ENCODE peak calls at places on chromosomes 13 and 19, in four cellular contexts. S is breast epithelium, M is adrenal gland, X is tibial nerve. L is an unnamed sample. For H3K4me1, the result is how much of the 10 kb centered on the place peaks cover.

GRCh38 chr13:42377640-42378382 is 105.9 kb downstream of the AKAP11 start:
- DNase-seq in X (no peak), M (no peak), S (no peak), L (no peak)

GRCh38 chr19:35347171-35347929 is at the start of gene FFAR1:
- DNase-seq in S (no peak), X (no peak), M (peak), L (no peak)

GRCh38 chr13:23902975-23903905 is 5.9 kb upstream of the C1QTNF9B start:
- DNase-seq in X (no peak), M (no peak), S (no peak), L (no peak)

GRCh38 chr13:48994731-48995130 is 19.0 kb downstream of the FNDC3A start:
- DNase-seq in M (no peak), X (no peak), S (no peak), L (no peak)

GRCh38 chr13:113178070-113178895 is 19.8 kb downstream of the PROZ start:
- DNase-seq in M (no peak), X (no peak), S (no peak), L (peak)

GRCh38 chr19:53088091-53088490 is 15.1 kb downstream of the ZNF160 start:
- DNase-seq in X (no peak), S (no peak), M (no peak), L (no peak)

GRCh38 chr19:2722541-2723344 is 1.6 kb upstream of the DIRAS1 start:
- DNase-seq in M (peak), S (peak), X (no peak), L (peak)

GRCh38 chr19:18440421-18440877 is 2.5 kb upstream of the ISYNA1 start:
- DNase-seq in M (peak), S (no peak), X (no peak), L (peak)

GRCh38 chr13:59823495-59823894 is 340.2 kb downstream of the DIAPH3 start:
- DNase-seq in S (no peak), X (no peak), M (no peak), L (no peak)

GRCh38 chr19:11281336-11282049 is 14.5 kb upstream of the TSPAN16 start:
- DNase-seq in S (no peak), X (no peak), M (no peak), L (no peak)

GRCh38 chr19:51102991-51103390 is 5.2 kb downstream of the CTU1 start:
- DNase-seq in M (no peak), S (no peak), X (no peak), L (no peak)

GRCh38 chr19:45514376-45515051 is 7.2 kb downstream of the VASP start:
- DNase-seq in S (no peak), M (no peak), X (no peak), L (no peak)

GRCh38 chr13:112066624-112067004 is 335 bp upstream of the SOX1 start:
- DNase-seq in S (no peak), M (no peak), X (no peak), L (no peak)

GRCh38 chr13:79995334-79995733 is 345.6 kb downstream of the SPRY2 start:
- DNase-seq in M (no peak), S (no peak), X (no peak), L (peak)

GRCh38 chr19:14271830-14272229 is 65.9 kb upstream of the ADGRL1 start:
- DNase-seq in X (no peak), S (no peak), M (no peak), L (no peak)

DNA sequence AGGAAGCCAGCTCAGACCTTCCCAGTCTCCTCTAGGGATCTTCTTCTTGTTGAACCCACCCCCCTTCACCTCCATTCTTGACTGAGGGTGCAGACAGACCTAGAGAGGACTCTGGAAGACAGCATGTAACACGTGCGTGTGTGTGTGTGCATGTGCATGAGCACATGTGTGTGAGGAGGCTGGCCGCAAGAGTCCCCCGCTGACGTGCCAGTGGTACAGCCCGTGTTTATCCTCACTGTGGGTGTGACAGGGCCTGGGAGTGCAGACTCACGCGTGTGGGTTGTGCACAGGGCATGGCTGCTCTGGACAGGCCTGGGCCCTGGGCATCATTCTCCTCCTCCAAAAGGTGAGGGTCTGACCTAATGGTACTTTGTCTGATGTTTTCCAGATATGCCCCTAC is 26.3 kb downstream of the LYL1 start:
- DNase-seq in S (no peak), M (no peak), X (no peak), L (no peak)
- H3K4me1 ChIP-seq in S (under half), M (under half), X (under half), L (under half)

DNA sequence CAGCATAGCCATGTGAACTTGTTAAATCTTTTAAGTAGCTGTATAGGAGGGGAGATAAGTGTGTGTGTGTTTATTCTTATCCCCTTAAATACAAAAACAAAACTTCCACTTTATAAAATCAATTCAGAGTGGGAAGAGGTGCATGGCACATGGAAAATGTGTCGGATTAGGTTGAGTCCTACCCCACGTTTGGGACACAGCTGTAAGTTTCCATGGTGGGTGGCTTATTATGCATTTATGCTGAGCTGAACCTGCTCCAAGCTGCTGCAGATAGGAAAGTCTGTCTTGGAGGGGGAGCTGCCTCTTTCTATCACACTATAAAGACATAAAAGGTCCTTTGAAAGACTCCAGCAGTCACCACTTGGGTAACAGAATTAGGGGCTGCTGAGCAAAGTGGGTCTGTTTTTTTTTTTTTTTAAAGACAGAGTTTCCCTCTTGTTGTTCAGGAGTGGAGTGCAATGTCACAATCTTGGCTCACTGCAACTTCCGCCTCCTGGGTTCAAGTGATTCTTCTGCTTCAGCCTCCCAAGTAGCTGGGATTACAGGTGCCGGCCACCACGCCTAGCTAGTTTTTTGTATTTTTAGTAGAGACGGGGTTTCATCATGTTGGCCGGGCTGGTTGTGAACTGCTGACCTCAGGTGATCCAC is 15.2 kb downstream of the ACTN4 start:
- DNase-seq in S (peak), X (no peak), M (no peak), L (no peak)
- H3K4me1 ChIP-seq in S (half or more), X (under half), M (half or more), L (half or more)

GRCh38 chr13:77386880-77387606 is 60.1 kb upstream of the MYCBP2 start:
- DNase-seq in M (peak), X (peak), S (no peak), L (no peak)

GRCh38 chr13:77389617-77389984 is 62.7 kb upstream of the MYCBP2 start:
- DNase-seq in X (no peak), S (no peak), M (no peak), L (no peak)

GRCh38 chr13:77386046-77386445 is 59.2 kb upstream of the MYCBP2 start:
- DNase-seq in X (no peak), M (no peak), S (no peak), L (no peak)

GRCh38 chr13:77388944-77389616 is 62.2 kb upstream of the MYCBP2 start:
- DNase-seq in X (no peak), M (no peak), S (no peak), L (no peak)

DNA sequence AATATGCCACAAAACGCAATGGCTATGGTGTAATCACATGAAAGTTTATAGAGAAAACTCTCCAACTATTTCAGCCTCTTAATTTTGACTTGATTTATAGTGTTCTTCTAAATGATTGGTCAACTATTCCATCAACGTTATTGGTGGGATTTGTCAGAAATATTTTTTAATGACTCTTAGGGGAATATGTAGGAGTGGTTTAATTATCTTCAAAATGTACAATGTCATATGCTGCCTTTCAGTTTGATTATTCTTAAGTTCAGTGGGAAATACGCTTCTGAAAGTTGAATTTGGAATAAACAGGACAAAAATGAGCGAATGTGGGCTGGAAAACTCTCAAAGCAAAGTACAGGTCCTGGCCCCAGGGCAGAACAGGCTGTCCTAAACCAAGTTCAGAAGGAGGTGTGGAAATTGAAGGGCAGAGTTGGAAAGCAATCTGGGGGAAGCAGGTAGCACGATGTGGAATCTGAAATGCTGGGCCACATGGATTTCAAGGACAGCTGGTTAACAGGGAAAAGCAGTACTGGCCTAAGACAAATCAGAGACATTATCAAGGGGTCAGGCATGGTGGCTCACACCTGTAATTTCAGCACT is 60.8 kb upstream of the MYCBP2 start:
- DNase-seq in M (no peak), X (no peak), S (peak), L (no peak)
- H3K4me1 ChIP-seq in M (under half), X (under half), S (under half), L (under half)

DNA sequence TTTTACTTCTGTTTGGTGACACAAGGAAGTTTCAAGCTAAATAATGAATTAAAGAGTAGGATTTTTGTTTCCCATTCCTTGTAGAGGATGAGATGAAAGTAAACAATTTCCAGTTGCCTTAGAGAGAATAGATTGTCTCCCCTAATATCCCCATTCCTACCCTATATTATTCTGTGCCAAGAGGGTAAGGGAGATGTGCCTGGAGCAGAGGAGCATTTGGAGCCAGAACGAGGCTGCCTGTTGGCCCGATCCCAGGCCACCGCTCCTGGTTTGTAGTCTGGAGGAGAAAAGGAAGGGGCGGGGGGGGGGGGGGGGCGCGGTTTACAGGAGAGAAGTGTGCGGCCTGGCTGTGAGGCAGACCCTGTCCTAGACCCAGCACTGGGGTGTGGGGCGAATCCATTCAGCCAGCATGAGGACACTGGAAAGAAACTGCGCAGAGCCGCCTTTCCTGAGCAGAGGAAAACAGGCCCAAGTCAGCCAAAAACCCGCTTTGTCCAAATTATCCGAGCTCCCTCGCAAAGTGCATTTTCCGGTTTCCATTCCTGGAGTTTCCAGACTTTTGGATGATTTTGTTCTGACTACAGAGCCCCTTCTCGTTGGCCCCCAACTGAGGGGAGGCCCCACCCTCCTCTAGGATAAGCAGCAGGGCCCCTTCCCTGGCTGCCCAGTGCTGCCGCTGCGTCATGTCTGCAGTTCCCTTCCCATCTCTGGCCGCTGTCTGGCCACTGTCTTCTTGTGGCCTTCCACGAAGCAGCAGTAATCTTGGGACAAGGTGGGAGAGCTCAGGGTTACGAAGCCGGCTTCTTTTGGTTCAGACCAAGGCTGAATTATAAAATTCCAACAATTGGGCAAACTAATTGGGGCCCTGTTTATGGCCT is 23.0 kb downstream of the NFIX start:
- DNase-seq in M (no peak), S (no peak), X (no peak), L (no peak)
- H3K4me1 ChIP-seq in M (under half), S (under half), X (under half), L (under half)

DNA sequence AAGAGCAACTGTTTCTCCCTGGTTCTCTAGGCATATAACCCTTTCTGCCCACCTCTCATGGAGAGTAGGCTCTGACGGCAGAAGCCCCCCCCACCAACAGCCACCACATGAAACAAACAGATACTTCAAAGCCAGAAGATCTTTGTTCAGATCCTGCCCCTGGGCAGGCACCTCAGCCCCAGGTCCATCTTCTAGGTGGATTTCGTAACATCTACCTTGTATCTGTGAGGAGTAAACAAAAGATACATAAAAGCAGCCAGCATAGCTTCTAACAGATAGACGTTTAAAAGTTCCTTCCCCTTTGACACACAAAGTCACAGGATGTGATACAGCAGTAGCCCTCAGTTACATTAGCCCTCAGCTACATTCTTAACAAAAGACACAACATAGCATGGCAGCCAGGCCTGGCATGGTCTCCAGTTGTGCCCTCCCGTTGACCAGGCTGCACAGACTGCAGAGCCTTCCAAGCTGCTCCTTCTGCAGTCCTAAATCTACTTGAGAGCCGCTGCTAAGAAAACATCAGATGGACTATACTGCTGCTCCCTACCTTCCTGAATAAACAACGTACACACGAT is 35.4 kb downstream of the BRD4 start:
- DNase-seq in X (no peak), S (no peak), M (no peak), L (no peak)
- H3K4me1 ChIP-seq in X (under half), S (under half), M (under half), L (under half)

GRCh38 chr19:55345101-55345817 is 5.6 kb downstream of the KMT5C start:
- DNase-seq in S (no peak), X (no peak), M (no peak), L (no peak)
- H3K4me1 ChIP-seq in S (under half), X (under half), M (under half), L (under half)

GRCh38 chr19:16067205-16067938 is 8.9 kb upstream of the TPM4 start:
- DNase-seq in M (peak), X (no peak), S (peak), L (no peak)
- H3K4me1 ChIP-seq in M (under half), X (under half), S (under half), L (under half)

GRCh38 chr19:4200940-4201542 is 18.6 kb downstream of the ANKRD24 start:
- DNase-seq in S (no peak), M (no peak), X (no peak), L (no peak)
- H3K4me1 ChIP-seq in S (under half), M (under half), X (under half), L (under half)

DNA sequence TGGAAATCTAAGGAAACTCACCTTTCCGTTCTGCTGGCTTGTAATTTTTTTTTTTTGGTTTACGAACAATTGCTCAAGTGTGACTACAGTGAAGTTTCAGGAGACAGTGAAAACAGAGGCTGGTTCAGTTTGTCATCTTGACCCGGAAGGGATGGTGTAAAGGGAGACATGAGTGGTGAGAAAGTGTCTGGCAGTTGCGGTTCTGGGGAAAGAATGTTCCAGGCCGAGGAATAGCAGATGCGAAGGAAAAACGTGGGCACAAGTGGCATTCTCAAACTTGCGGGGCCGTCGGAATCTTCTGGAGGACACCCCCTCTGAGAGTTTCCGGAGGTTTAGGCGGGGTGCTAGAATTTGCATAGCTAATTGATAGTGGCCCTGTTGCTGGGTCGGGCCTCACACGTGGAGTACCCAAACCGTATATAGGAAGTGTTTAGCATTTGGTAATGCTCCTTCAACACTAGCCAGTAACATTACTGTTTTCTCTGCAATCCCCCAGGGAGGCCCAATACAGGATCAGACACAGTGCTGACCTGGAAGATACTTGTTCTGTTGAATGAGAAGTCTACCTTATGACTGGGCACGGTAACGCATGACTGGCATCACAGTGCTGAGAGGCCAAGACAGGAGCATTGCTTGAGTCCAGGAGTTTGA is 2.8 kb upstream of the TNFSF9 start:
- DNase-seq in M (no peak), X (no peak), S (no peak), L (no peak)
- H3K4me1 ChIP-seq in M (under half), X (under half), S (under half), L (under half)

GRCh38 chr19:38665950-38666661 is 18.7 kb downstream of the ACTN4 start:
- DNase-seq in S (peak), X (peak), M (no peak), L (no peak)
- H3K4me1 ChIP-seq in S (under half), X (under half), M (half or more), L (half or more)

L was measured in SJCRH30.